ENCODE peak calls at places on chromosomes 11 and 22, in six cellular contexts. One of them, this sample, is unnamed.
A peak's percentile ranks its signal among the peaks of the same experiment; 100 is the strongest.

GRCh38 chr11:87038235-87038960 is 664 bp downstream of the TMEM135 start:
- DNase-seq in fibroblast of mammary gland: no peak
- DNase-seq in CD8-positive, alpha-beta T cell: no peak
- DNase-seq in right lobe of liver: no peak
- DNase-seq in activated CD8-positive, alpha-beta memory T cell treated with anti-CD3 and anti-CD28 coated beads, Interleukin-2, amount 50 U/mL, for 4 hours: no peak
- DNase-seq in uterus: no peak
- DNase-seq in this sample: peak; percentile 16

GRCh38 chr22:50600967-50601668 is 525 bp downstream of the MAPK8IP2 start:
- DNase-seq in CD8-positive, alpha-beta T cell: no peak
- DNase-seq in fibroblast of mammary gland: no peak
- DNase-seq in right lobe of liver: no peak
- DNase-seq in activated CD8-positive, alpha-beta memory T cell treated with anti-CD3 and anti-CD28 coated beads, Interleukin-2, amount 50 U/mL, for 4 hours: no peak
- DNase-seq in uterus: no peak
- DNase-seq in this sample: no peak

GRCh38 chr11:99162819-99163218 is 142.1 kb downstream of the CNTN5 start:
- DNase-seq in right lobe of liver: no peak
- DNase-seq in CD8-positive, alpha-beta T cell: no peak
- DNase-seq in uterus: no peak
- DNase-seq in fibroblast of mammary gland: no peak
- DNase-seq in activated CD8-positive, alpha-beta memory T cell treated with anti-CD3 and anti-CD28 coated beads, Interleukin-2, amount 50 U/mL, for 4 hours: no peak
- DNase-seq in this sample: no peak

GRCh38 chr11:83599066-83599465 is 312.9 kb upstream of the CCDC90B start:
- DNase-seq in activated CD8-positive, alpha-beta memory T cell treated with anti-CD3 and anti-CD28 coated beads, Interleukin-2, amount 50 U/mL, for 4 hours: no peak
- DNase-seq in uterus: no peak
- DNase-seq in right lobe of liver: no peak
- DNase-seq in CD8-positive, alpha-beta T cell: no peak
- DNase-seq in fibroblast of mammary gland: no peak
- DNase-seq in this sample: no peak

GRCh38 chr22:23518381-23519187 is 61.5 kb downstream of the IGLL1 start:
- DNase-seq in activated CD8-positive, alpha-beta memory T cell treated with anti-CD3 and anti-CD28 coated beads, Interleukin-2, amount 50 U/mL, for 4 hours: no peak
- DNase-seq in right lobe of liver: no peak
- DNase-seq in uterus: no peak
- DNase-seq in fibroblast of mammary gland: no peak
- DNase-seq in CD8-positive, alpha-beta T cell: no peak
- DNase-seq in this sample: peak; percentile 45

GRCh38 chr11:32366671-32367070 is 68.7 kb downstream of the WT1 start:
- DNase-seq in fibroblast of mammary gland: no peak
- DNase-seq in CD8-positive, alpha-beta T cell: no peak
- DNase-seq in right lobe of liver: no peak
- DNase-seq in activated CD8-positive, alpha-beta memory T cell treated with anti-CD3 and anti-CD28 coated beads, Interleukin-2, amount 50 U/mL, for 4 hours: no peak
- DNase-seq in uterus: no peak
- DNase-seq in this sample: no peak

GRCh38 chr11:17607083-17607429 is 60.0 kb downstream of the OTOG start:
- DNase-seq in CD8-positive, alpha-beta T cell: no peak
- DNase-seq in fibroblast of mammary gland: no peak
- DNase-seq in activated CD8-positive, alpha-beta memory T cell treated with anti-CD3 and anti-CD28 coated beads, Interleukin-2, amount 50 U/mL, for 4 hours: no peak
- DNase-seq in right lobe of liver: no peak
- DNase-seq in uterus: no peak
- DNase-seq in this sample: no peak

GRCh38 chr11:45182902-45183301 is 36.5 kb downstream of the PRDM11 start:
- DNase-seq in CD8-positive, alpha-beta T cell: peak; percentile 16
- DNase-seq in right lobe of liver: no peak
- DNase-seq in uterus: no peak
- DNase-seq in activated CD8-positive, alpha-beta memory T cell treated with anti-CD3 and anti-CD28 coated beads, Interleukin-2, amount 50 U/mL, for 4 hours: no peak
- DNase-seq in fibroblast of mammary gland: peak; percentile 47
- DNase-seq in this sample: peak; percentile 66

GRCh38 chr11:428295-428694 is 13.5 kb upstream of the SIGIRR start:
- DNase-seq in activated CD8-positive, alpha-beta memory T cell treated with anti-CD3 and anti-CD28 coated beads, Interleukin-2, amount 50 U/mL, for 4 hours: no peak
- DNase-seq in CD8-positive, alpha-beta T cell: no peak
- DNase-seq in right lobe of liver: no peak
- DNase-seq in fibroblast of mammary gland: no peak
- DNase-seq in uterus: no peak
- DNase-seq in this sample: no peak

GRCh38 chr11:35688023-35688422 is 25.4 kb downstream of the TRIM44 start:
- DNase-seq in activated CD8-positive, alpha-beta memory T cell treated with anti-CD3 and anti-CD28 coated beads, Interleukin-2, amount 50 U/mL, for 4 hours: no peak
- DNase-seq in fibroblast of mammary gland: peak; percentile 71
- DNase-seq in right lobe of liver: no peak
- DNase-seq in CD8-positive, alpha-beta T cell: no peak
- DNase-seq in uterus: no peak
- DNase-seq in this sample: no peak

GRCh38 chr11:127055240-127055639 is 54.7 kb upstream of the KIRREL3 start:
- DNase-seq in activated CD8-positive, alpha-beta memory T cell treated with anti-CD3 and anti-CD28 coated beads, Interleukin-2, amount 50 U/mL, for 4 hours: no peak
- DNase-seq in right lobe of liver: no peak
- DNase-seq in fibroblast of mammary gland: no peak
- DNase-seq in CD8-positive, alpha-beta T cell: no peak
- DNase-seq in uterus: no peak
- DNase-seq in this sample: no peak

GRCh38 chr11:86244063-86244521 is 461 bp upstream of the EED start:
- DNase-seq in uterus: peak; percentile 84
- DNase-seq in fibroblast of mammary gland: peak; percentile 83
- DNase-seq in activated CD8-positive, alpha-beta memory T cell treated with anti-CD3 and anti-CD28 coated beads, Interleukin-2, amount 50 U/mL, for 4 hours: peak; percentile 86
- DNase-seq in CD8-positive, alpha-beta T cell: peak; percentile 86
- DNase-seq in right lobe of liver: peak; percentile 89
- DNase-seq in this sample: peak; percentile 82

GRCh38 chr22:30251661-30252226 is 5.2 kb upstream of the LIF start:
- DNase-seq in activated CD8-positive, alpha-beta memory T cell treated with anti-CD3 and anti-CD28 coated beads, Interleukin-2, amount 50 U/mL, for 4 hours: no peak
- DNase-seq in right lobe of liver: no peak
- DNase-seq in CD8-positive, alpha-beta T cell: no peak
- DNase-seq in uterus: no peak
- DNase-seq in fibroblast of mammary gland: peak; percentile 64
- DNase-seq in this sample: no peak

GRCh38 chr22:23283591-23284503 is 103.5 kb downstream of the BCR start:
- DNase-seq in uterus: no peak
- DNase-seq in right lobe of liver: no peak
- DNase-seq in CD8-positive, alpha-beta T cell: no peak
- DNase-seq in activated CD8-positive, alpha-beta memory T cell treated with anti-CD3 and anti-CD28 coated beads, Interleukin-2, amount 50 U/mL, for 4 hours: no peak
- DNase-seq in fibroblast of mammary gland: no peak
- DNase-seq in this sample: peak; percentile 74

GRCh38 chr11:88553204-88553603 is 215.7 kb upstream of the CTSC start:
- DNase-seq in activated CD8-positive, alpha-beta memory T cell treated with anti-CD3 and anti-CD28 coated beads, Interleukin-2, amount 50 U/mL, for 4 hours: no peak
- DNase-seq in fibroblast of mammary gland: peak; percentile 75
- DNase-seq in right lobe of liver: no peak
- DNase-seq in CD8-positive, alpha-beta T cell: no peak
- DNase-seq in uterus: no peak
- DNase-seq in this sample: no peak

GRCh38 chr11:120141144-120142071 is 3.5 kb upstream of the TRIM29 start:
- DNase-seq in right lobe of liver: no peak
- DNase-seq in uterus: no peak
- DNase-seq in activated CD8-positive, alpha-beta memory T cell treated with anti-CD3 and anti-CD28 coated beads, Interleukin-2, amount 50 U/mL, for 4 hours: no peak
- DNase-seq in fibroblast of mammary gland: no peak
- DNase-seq in CD8-positive, alpha-beta T cell: no peak
- DNase-seq in this sample: no peak

GRCh38 chr11:57792870-57793269 is 31.3 kb downstream of the CTNND1 start:
- DNase-seq in right lobe of liver: no peak
- DNase-seq in uterus: no peak
- DNase-seq in fibroblast of mammary gland: no peak
- DNase-seq in activated CD8-positive, alpha-beta memory T cell treated with anti-CD3 and anti-CD28 coated beads, Interleukin-2, amount 50 U/mL, for 4 hours: no peak
- DNase-seq in CD8-positive, alpha-beta T cell: no peak
- DNase-seq in this sample: peak; percentile 90

GRCh38 chr22:22144858-22145257 is 99.7 kb upstream of the VPREB1 start:
- DNase-seq in right lobe of liver: no peak
- DNase-seq in CD8-positive, alpha-beta T cell: no peak
- DNase-seq in activated CD8-positive, alpha-beta memory T cell treated with anti-CD3 and anti-CD28 coated beads, Interleukin-2, amount 50 U/mL, for 4 hours: no peak
- DNase-seq in fibroblast of mammary gland: peak; percentile 3
- DNase-seq in uterus: no peak
- DNase-seq in this sample: no peak

GRCh38 chr11:66641834-66642233 is 3.3 kb downstream of the RBM4 start:
- DNase-seq in uterus: no peak
- DNase-seq in CD8-positive, alpha-beta T cell: no peak
- DNase-seq in right lobe of liver: no peak
- DNase-seq in fibroblast of mammary gland: no peak
- DNase-seq in activated CD8-positive, alpha-beta memory T cell treated with anti-CD3 and anti-CD28 coated beads, Interleukin-2, amount 50 U/mL, for 4 hours: no peak
- DNase-seq in this sample: no peak

GRCh38 chr11:101127699-101128570 is 1.7 kb downstream of the PGR start:
- DNase-seq in uterus: peak; percentile 29
- DNase-seq in right lobe of liver: peak; percentile 42
- DNase-seq in activated CD8-positive, alpha-beta memory T cell treated with anti-CD3 and anti-CD28 coated beads, Interleukin-2, amount 50 U/mL, for 4 hours: no peak
- DNase-seq in CD8-positive, alpha-beta T cell: no peak
- DNase-seq in fibroblast of mammary gland: no peak
- DNase-seq in this sample: no peak

GRCh38 chr22:37762389-37762836 is 45.3 kb upstream of the GCAT start:
- DNase-seq in CD8-positive, alpha-beta T cell: no peak
- DNase-seq in right lobe of liver: no peak
- DNase-seq in fibroblast of mammary gland: no peak
- DNase-seq in activated CD8-positive, alpha-beta memory T cell treated with anti-CD3 and anti-CD28 coated beads, Interleukin-2, amount 50 U/mL, for 4 hours: no peak
- DNase-seq in uterus: no peak
- DNase-seq in this sample: no peak

GRCh38 chr22:19657252-19658056 is 56.8 kb upstream of the SEPTIN5 start:
- DNase-seq in uterus: no peak
- DNase-seq in CD8-positive, alpha-beta T cell: no peak
- DNase-seq in fibroblast of mammary gland: no peak
- DNase-seq in right lobe of liver: no peak
- DNase-seq in activated CD8-positive, alpha-beta memory T cell treated with anti-CD3 and anti-CD28 coated beads, Interleukin-2, amount 50 U/mL, for 4 hours: no peak
- DNase-seq in this sample: no peak

GRCh38 chr11:2166091-2166851 is 5.3 kb upstream of the INS start:
- DNase-seq in uterus: no peak
- DNase-seq in right lobe of liver: peak; percentile 71
- DNase-seq in activated CD8-positive, alpha-beta memory T cell treated with anti-CD3 and anti-CD28 coated beads, Interleukin-2, amount 50 U/mL, for 4 hours: peak; percentile 50
- DNase-seq in fibroblast of mammary gland: no peak
- DNase-seq in CD8-positive, alpha-beta T cell: peak; percentile 55
- DNase-seq in this sample: peak; percentile 73

GRCh38 chr22:31496007-31496734 is at the start of gene SFI1:
- DNase-seq in CD8-positive, alpha-beta T cell: peak; percentile 96
- DNase-seq in activated CD8-positive, alpha-beta memory T cell treated with anti-CD3 and anti-CD28 coated beads, Interleukin-2, amount 50 U/mL, for 4 hours: peak; percentile 95
- DNase-seq in uterus: peak; percentile 92
- DNase-seq in fibroblast of mammary gland: peak; percentile 81
- DNase-seq in right lobe of liver: peak; percentile 92
- DNase-seq in this sample: peak; percentile 94

GRCh38 chr22:47125603-47126002 is 363.2 kb downstream of the TBC1D22A start:
- DNase-seq in activated CD8-positive, alpha-beta memory T cell treated with anti-CD3 and anti-CD28 coated beads, Interleukin-2, amount 50 U/mL, for 4 hours: no peak
- DNase-seq in uterus: no peak
- DNase-seq in CD8-positive, alpha-beta T cell: no peak
- DNase-seq in fibroblast of mammary gland: peak; percentile 6
- DNase-seq in right lobe of liver: no peak
- DNase-seq in this sample: peak; percentile 65

GRCh38 chr11:64225608-64226506 is at the start of the genes NUDT22 and TRPT1:
- DNase-seq in CD8-positive, alpha-beta T cell: peak; percentile 94
- DNase-seq in uterus: peak; percentile 93
- DNase-seq in activated CD8-positive, alpha-beta memory T cell treated with anti-CD3 and anti-CD28 coated beads, Interleukin-2, amount 50 U/mL, for 4 hours: peak; percentile 94
- DNase-seq in fibroblast of mammary gland: peak; percentile 52
- DNase-seq in right lobe of liver: peak; percentile 94
- DNase-seq in this sample: peak; percentile 89

GRCh38 chr22:16608931-16609330 is 16.3 kb upstream of the CCT8L2 start:
- DNase-seq in fibroblast of mammary gland: no peak
- DNase-seq in uterus: no peak
- DNase-seq in activated CD8-positive, alpha-beta memory T cell treated with anti-CD3 and anti-CD28 coated beads, Interleukin-2, amount 50 U/mL, for 4 hours: no peak
- DNase-seq in CD8-positive, alpha-beta T cell: no peak
- DNase-seq in right lobe of liver: no peak
- DNase-seq in this sample: no peak

This sample was measured in HuH-7.